ENCODE peak calls at places on chromosome 13, in seven cellular contexts. C is neural progenitor cell, Q is fibroblast of mammary gland, L is heart left ventricle, S is AG10803, P is B cell, K is colonic mucosa. U is an unnamed sample.

GRCh38 chr13:76523740-76524382 is 362.3 kb downstream of the KCTD12 start:
- DNase-seq in C (no peak), Q (no peak), L (no peak), S (no peak), P (no peak), K (no peak), U (peak)

GRCh38 chr13:23570931-23571330 is 719 bp downstream of the TNFRSF19 start:
- DNase-seq in C (no peak), Q (peak), L (no peak), S (peak), P (no peak), K (no peak), U (no peak)

GRCh38 chr13:34174671-34175145 is 356.8 kb downstream of the RFC3 start:
- DNase-seq in C (no peak), Q (peak), L (no peak), S (peak), P (no peak), K (no peak), U (no peak)

GRCh38 chr13:52070929-52071523 is 46.5 kb downstream of the UTP14C start:
- DNase-seq in C (no peak), Q (peak), L (no peak), S (peak), P (no peak), K (no peak), U (no peak)

GRCh38 chr13:79869326-79869725 is 388.4 kb downstream of the NDFIP2 start:
- DNase-seq in C (no peak), Q (no peak), L (no peak), S (no peak), P (no peak), K (no peak), U (no peak)

GRCh38 chr13:112619730-112620639 is 32.0 kb upstream of the TUBGCP3 start:
- DNase-seq in C (peak), Q (peak), L (no peak), S (peak), P (no peak), K (no peak), U (no peak)

GRCh38 chr13:33264620-33264978 is 21.0 kb downstream of the STARD13 start:
- DNase-seq in C (no peak), Q (peak), L (no peak), S (no peak), P (no peak), K (peak), U (no peak)

GRCh38 chr13:23630349-23631093 is 60.3 kb downstream of the TNFRSF19 start:
- DNase-seq in C (peak), Q (no peak), L (no peak), S (no peak), P (no peak), K (no peak), U (no peak)

GRCh38 chr13:23629566-23630272 is 59.5 kb downstream of the TNFRSF19 start:
- DNase-seq in C (no peak), Q (no peak), L (no peak), S (no peak), P (no peak), K (no peak), U (no peak)

GRCh38 chr13:53784331-53784730 is 755.7 kb downstream of the OLFM4 start:
- DNase-seq in C (no peak), Q (no peak), L (no peak), S (no peak), P (no peak), K (no peak), U (no peak)

GRCh38 chr13:32537580-32538233 is 888 bp downstream of the N4BP2L2 start:
- DNase-seq in C (no peak), Q (no peak), L (peak), S (peak), P (no peak), K (peak), U (no peak)

GRCh38 chr13:96967248-96967745 is 27.0 kb downstream of the OXGR1 start:
- DNase-seq in C (peak), Q (no peak), L (no peak), S (no peak), P (no peak), K (no peak), U (no peak)

GRCh38 chr13:98440390-98441055 is 136.4 kb downstream of the STK24 start:
- DNase-seq in C (no peak), Q (no peak), L (no peak), S (no peak), P (no peak), K (no peak), U (no peak)

GRCh38 chr13:82214341-82214740 is 1667.9 kb downstream of the SLITRK1 start:
- DNase-seq in C (no peak), Q (no peak), L (no peak), S (no peak), P (no peak), K (no peak), U (no peak)

GRCh38 chr13:40780822-40781401 is 8.5 kb upstream of the SLC25A15 start:
- DNase-seq in C (no peak), Q (no peak), L (no peak), S (no peak), P (no peak), K (no peak), U (no peak)
- TF ChIP-seq CTCF in C (no peak), Q (no peak), L (no peak), S (no peak), P (no peak), K (no peak), U (no peak)

GRCh38 chr13:37960427-37960826 is 90.9 kb upstream of the TRPC4 start:
- DNase-seq in C (no peak), Q (no peak), L (no peak), S (no peak), P (no peak), K (no peak), U (no peak)
- TF ChIP-seq CTCF in C (peak), Q (peak), L (no peak), S (peak), P (no peak), K (no peak), U (no peak)

GRCh38 chr13:69580255-69580654 is 527.4 kb upstream of the ATXN8OS start:
- DNase-seq in C (no peak), Q (no peak), L (no peak), S (no peak), P (no peak), K (no peak), U (no peak)

GRCh38 chr13:69591437-69591836 is 516.2 kb upstream of the ATXN8OS start:
- DNase-seq in C (no peak), Q (no peak), L (no peak), S (no peak), P (no peak), K (no peak), U (no peak)

GRCh38 chr13:69589531-69589930 is 518.1 kb upstream of the ATXN8OS start:
- DNase-seq in C (no peak), Q (no peak), L (no peak), S (no peak), P (no peak), K (no peak), U (no peak)

DNA sequence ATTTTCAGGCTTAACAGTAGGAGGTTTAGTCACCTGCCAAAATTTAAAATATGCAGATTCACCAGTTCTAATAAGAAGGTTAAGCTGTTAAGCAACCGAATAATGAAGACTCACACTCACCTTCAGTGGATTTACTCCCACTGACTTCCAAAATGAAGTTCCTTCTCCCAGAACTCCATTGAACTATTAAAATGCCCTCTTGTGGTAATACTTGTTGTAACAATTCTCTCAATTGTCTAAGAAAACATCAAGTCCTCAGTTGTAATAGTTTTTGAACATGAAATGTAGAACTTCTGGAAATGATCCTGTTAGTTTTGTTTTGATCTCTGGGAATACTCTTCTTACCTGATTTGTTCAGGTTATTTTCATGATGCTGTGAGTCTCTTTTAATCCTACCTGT is 522.0 kb upstream of the ATXN8OS start:
- DNase-seq in C (no peak), Q (no peak), L (no peak), S (no peak), P (no peak), K (no peak), U (no peak)
- TF ChIP-seq CTCF in C (peak), Q (no peak), L (no peak), S (no peak), P (no peak), K (no peak), U (peak)

DNA sequence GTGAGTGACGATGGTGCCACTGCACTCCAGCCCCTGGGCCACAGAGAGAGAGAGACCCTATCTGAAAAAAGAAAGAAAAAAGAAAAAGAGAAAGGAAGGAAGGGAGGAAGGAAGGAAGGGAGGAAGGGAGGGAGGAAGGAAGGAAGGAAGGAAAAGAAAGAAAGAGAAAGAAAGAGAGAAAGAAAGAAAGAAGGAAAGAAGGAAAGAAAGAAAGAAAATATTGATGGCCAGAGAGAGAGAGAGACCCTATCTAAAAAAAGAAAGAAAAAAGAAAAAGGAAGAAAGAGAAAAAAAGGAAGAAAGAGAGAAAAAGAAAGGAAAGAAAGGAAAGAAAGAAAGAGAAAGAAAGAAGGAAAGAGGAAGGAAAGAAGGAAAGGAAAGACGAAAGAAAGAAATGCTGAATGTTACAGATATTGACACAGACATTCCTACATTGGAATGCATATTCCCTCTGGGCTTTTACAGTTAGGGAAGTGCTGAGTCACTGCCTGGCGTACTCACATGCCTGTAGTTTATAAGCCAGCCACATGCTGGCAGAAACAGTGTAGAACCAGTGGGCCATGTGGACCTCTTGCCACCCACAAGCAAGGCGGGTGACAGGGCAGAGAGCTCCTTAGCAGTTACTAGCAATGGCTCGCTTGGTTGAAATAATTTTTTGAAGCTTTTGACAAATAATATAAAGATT is 34.6 kb upstream of the SLC46A3 start:
- DNase-seq in C (no peak), Q (peak), L (peak), S (peak), P (no peak), K (peak), U (no peak)
- TF ChIP-seq CTCF in C (no peak), Q (no peak), L (no peak), S (peak), P (no peak), K (no peak), U (no peak)

GRCh38 chr13:110682746-110683145 is 23.2 kb downstream of the CARS2 start:
- DNase-seq in C (no peak), Q (no peak), L (no peak), S (no peak), P (no peak), K (no peak), U (no peak)

GRCh38 chr13:110681868-110682550 is 23.9 kb downstream of the CARS2 start:
- DNase-seq in C (no peak), Q (no peak), L (no peak), S (no peak), P (no peak), K (no peak), U (no peak)

GRCh38 chr13:110684388-110685056 is 21.4 kb downstream of the CARS2 start:
- DNase-seq in C (no peak), Q (no peak), L (no peak), S (no peak), P (no peak), K (no peak), U (no peak)

GRCh38 chr13:110683921-110684320 is 22.0 kb downstream of the CARS2 start:
- DNase-seq in C (no peak), Q (no peak), L (no peak), S (no peak), P (no peak), K (no peak), U (no peak)

DNA sequence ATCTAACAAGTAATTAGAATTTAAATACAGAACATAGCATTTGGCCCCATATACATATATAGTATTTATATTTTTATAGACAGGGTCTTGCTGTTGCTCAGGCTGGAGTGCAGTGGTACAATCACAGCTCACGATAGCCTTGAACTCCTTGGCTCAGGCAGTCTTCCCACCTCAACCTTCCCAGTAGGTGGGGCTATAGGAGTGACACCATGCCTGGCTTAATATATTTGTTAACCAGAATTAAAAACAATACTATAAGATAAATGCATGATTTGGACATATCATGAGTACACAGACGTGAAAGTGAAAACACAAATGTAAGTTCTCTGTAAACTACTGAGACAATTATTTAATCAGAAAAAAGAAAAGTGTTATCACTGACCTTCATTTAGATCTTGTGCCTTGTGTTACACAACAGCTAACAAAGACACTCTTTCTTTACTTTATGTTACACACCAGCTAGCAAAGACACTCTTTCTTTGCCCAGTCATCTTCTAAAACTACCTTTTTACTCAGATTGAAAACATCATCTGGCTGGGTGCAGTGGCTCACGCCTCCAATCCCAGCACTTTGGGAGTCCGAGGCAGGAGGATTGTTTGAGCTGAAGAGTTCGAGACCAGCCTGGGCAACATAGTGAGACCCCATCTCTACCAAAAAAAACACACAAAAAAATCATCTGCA is 22.6 kb downstream of the CARS2 start:
- DNase-seq in C (no peak), Q (peak), L (no peak), S (peak), P (no peak), K (no peak), U (no peak)
- TF ChIP-seq CTCF in C (peak), Q (peak), L (peak), S (peak), P (no peak), K (peak), U (no peak)

GRCh38 chr13:107867701-107868661 is 347.4 kb downstream of the LIG4 start:
- DNase-seq in C (peak), Q (peak), L (no peak), S (no peak), P (peak), K (no peak), U (peak)
- TF ChIP-seq CTCF in C (peak), Q (peak), L (peak), S (peak), P (no peak), K (no peak), U (no peak)

DNA sequence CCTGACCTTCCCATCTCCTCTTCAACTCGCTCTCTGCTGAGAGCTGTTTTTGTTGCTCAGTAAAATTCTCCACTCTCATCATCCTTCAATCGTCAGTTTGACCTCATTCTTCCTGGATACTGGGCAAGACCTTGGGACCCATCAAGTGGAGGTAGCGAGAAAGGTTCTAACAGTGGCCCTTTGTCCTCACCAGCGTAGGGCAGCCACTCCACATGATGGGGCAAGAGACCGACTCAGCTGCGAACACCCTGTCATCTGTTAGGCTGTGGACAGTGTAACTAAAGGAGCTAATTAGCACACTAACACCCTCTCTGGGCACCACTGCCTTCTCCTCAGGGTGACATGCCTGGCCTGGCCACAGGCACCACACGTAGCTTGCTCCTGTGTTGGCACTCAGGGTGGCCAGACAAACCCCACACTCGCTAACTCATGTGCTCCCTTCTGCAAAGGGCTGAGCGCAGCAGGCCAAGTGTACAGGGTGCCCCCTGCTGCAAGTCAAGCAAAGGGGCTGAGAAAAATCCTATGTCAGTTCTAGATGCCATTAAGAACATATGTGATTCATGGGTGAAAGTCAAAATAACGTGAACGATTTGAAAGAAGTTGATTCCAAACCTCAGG is 1216.0 kb downstream of the SLITRK5 start:
- DNase-seq in C (peak), Q (no peak), L (no peak), S (no peak), P (no peak), K (no peak), U (no peak)
- TF ChIP-seq CTCF in C (peak), Q (no peak), L (no peak), S (no peak), P (no peak), K (no peak), U (no peak)